ENCODE peak calls at places on chromosomes 16 and 17, in nine cellular contexts. N, M, D, G, B, F, S, C and J are unnamed samples.

GRCh38 chr17:55845385-55845784 is 94.5 kb downstream of the PCTP start:
- DNase-seq in N (peak; percentile 2), F (peak; percentile 86), S (peak; percentile 4), D (no peak), G (no peak), M (peak; percentile 6), C (no peak), B (peak; percentile 41), J (no peak)

GRCh38 chr17:50604470-50604869 is 30.2 kb upstream of the ABCC3 start:
- DNase-seq in C (peak; percentile 27), N (no peak), B (peak; percentile 85), D (peak; percentile 93), M (no peak), S (no peak), F (no peak), G (no peak), J (no peak)

GRCh38 chr16:85528528-85529387 is 84.4 kb upstream of the GSE1 start:
- DNase-seq in S (no peak), F (no peak), B (no peak), D (no peak), G (no peak), N (no peak), M (peak; percentile 66), C (no peak), J (peak; percentile 34)

GRCh38 chr17:36731806-36732205 is 130.4 kb downstream of the MRM1 start:
- DNase-seq in F (no peak), D (no peak), C (no peak), G (no peak), B (no peak), S (no peak), M (no peak), N (no peak), J (no peak)

GRCh38 chr16:11330526-11331237 is 14.6 kb upstream of the RMI2 start:
- DNase-seq in D (no peak), B (no peak), S (no peak), F (no peak), C (no peak), M (no peak), G (no peak), N (no peak), J (no peak)

GRCh38 chr17:40854175-40854814 is 12.7 kb downstream of the KRT12 start:
- DNase-seq in M (no peak), F (no peak), G (no peak), S (peak; percentile 91), B (no peak), D (no peak), C (peak; percentile 5), N (no peak), J (no peak)

GRCh38 chr17:34015253-34015652 is 239.8 kb upstream of the CCL2 start:
- DNase-seq in B (no peak), D (no peak), S (no peak), N (no peak), F (no peak), G (peak; percentile 53), C (no peak), M (no peak), J (no peak)

GRCh38 chr17:81239714-81240555 is 817 bp downstream of the NDUFAF8 start:
- DNase-seq in C (no peak), G (no peak), S (peak; percentile 19), B (no peak), N (no peak), D (no peak), M (peak; percentile 81), F (no peak), J (peak; percentile 69)

GRCh38 chr16:59385953-59386352 is 651.8 kb upstream of the GOT2 start:
- DNase-seq in B (no peak), C (no peak), N (no peak), M (no peak), G (no peak), F (no peak), D (no peak), S (peak; percentile 94), J (no peak)

GRCh38 chr17:56640116-56640515 is 46.6 kb downstream of the NOG start:
- DNase-seq in G (no peak), M (no peak), F (no peak), C (no peak), D (no peak), N (no peak), S (no peak), B (no peak), J (no peak)

GRCh38 chr17:63435681-63436522 is 10.2 kb downstream of the CYB561 start:
- DNase-seq in D (no peak), S (no peak), B (no peak), M (peak; percentile 39), F (peak; percentile 69), C (no peak), G (no peak), N (no peak), J (no peak)

GRCh38 chr16:85611455-85612190 is 1.5 kb upstream of the GSE1 start:
- DNase-seq in G (peak; percentile 93), M (peak; percentile 51), B (peak; percentile 81), F (peak; percentile 95), C (no peak), N (peak; percentile 28), D (peak; percentile 91), S (peak; percentile 73), J (peak; percentile 84)

GRCh38 chr16:27303256-27304100 is 10.3 kb upstream of the IL4R start:
- DNase-seq in S (no peak), G (no peak), D (no peak), F (no peak), N (no peak), B (no peak), C (no peak), M (no peak), J (peak; percentile 1)

GRCh38 chr16:85553436-85554113 is 59.5 kb upstream of the GSE1 start:
- DNase-seq in F (no peak), B (peak; percentile 64), D (no peak), C (no peak), N (no peak), M (peak; percentile 84), S (no peak), G (no peak), J (peak; percentile 84)

GRCh38 chr17:55674107-55674506 is 48.6 kb downstream of the TMEM100 start:
- DNase-seq in B (no peak), D (no peak), S (peak; percentile 1), C (no peak), G (no peak), F (no peak), M (no peak), N (no peak), J (no peak)

GRCh38 chr16:31200821-31201510 is 1.6 kb downstream of the PYCARD start:
- DNase-seq in S (peak; percentile 39), B (no peak), F (peak; percentile 5), N (no peak), C (no peak), M (peak; percentile 53), D (no peak), G (no peak), J (peak; percentile 70)

GRCh38 chr17:79050591-79050990 is 24.0 kb upstream of the ENGASE start:
- DNase-seq in N (no peak), D (peak; percentile 84), G (no peak), C (no peak), M (no peak), S (no peak), B (no peak), F (no peak), J (no peak)

GRCh38 chr17:82595893-82596292 is 52.4 kb downstream of the WDR45B start:
- DNase-seq in C (no peak), N (no peak), G (no peak), B (no peak), F (peak; percentile 15), M (no peak), S (no peak), D (no peak), J (no peak)

GRCh38 chr16:89115216-89115949 is 21.7 kb downstream of the ACSF3 start:
- DNase-seq in G (no peak), S (no peak), N (no peak), B (no peak), F (peak; percentile 88), C (no peak), D (no peak), M (peak; percentile 91), J (no peak)

GRCh38 chr17:29568331-29569244 is at the start of gene TP53I13:
- DNase-seq in G (peak; percentile 93), M (peak; percentile 93), S (peak; percentile 56), N (no peak), B (peak; percentile 90), F (peak; percentile 89), C (no peak), D (peak; percentile 82), J (peak; percentile 93)

GRCh38 chr17:66531826-66532439 is 229.5 kb downstream of the PRKCA start:
- DNase-seq in N (no peak), B (no peak), D (no peak), G (peak; percentile 34), F (peak; percentile 86), S (no peak), M (no peak), C (no peak), J (no peak)

GRCh38 chr17:75784473-75785015 is at the start of gene UNK:
- DNase-seq in N (peak; percentile 93), F (peak; percentile 99), M (peak; percentile 100), S (peak; percentile 99), D (peak; percentile 98), B (peak; percentile 98), C (peak; percentile 99), G (peak; percentile 99), J (peak; percentile 98)

GRCh38 chr17:38329284-38329683 is 14.5 kb downstream of the GPR179 start:
- DNase-seq in G (no peak), B (no peak), D (no peak), C (no peak), N (no peak), S (no peak), M (no peak), F (peak; percentile 37), J (no peak)

GRCh38 chr16:369866-370436 is 387 bp downstream of the MRPL28 start:
- DNase-seq in F (no peak), C (no peak), S (no peak), M (no peak), B (no peak), D (no peak), G (peak; percentile 83), N (no peak), J (no peak)

GRCh38 chr16:11957591-11958395 is 7.2 kb upstream of the TNFRSF17 start:
- DNase-seq in M (no peak), B (no peak), G (no peak), S (no peak), C (no peak), N (no peak), F (no peak), D (no peak), J (no peak)

GRCh38 chr16:77945126-77945525 is 77.2 kb upstream of the CLEC3A start:
- DNase-seq in S (no peak), F (no peak), G (no peak), N (no peak), C (no peak), D (no peak), M (no peak), B (no peak), J (no peak)

GRCh38 chr17:77778636-77779524 is 179.6 kb upstream of the TNRC6C start:
- DNase-seq in S (no peak), F (peak; percentile 97), B (peak; percentile 44), N (peak; percentile 68), C (no peak), M (no peak), D (peak; percentile 93), G (no peak), J (peak; percentile 42)